ENCODE peak calls at places on chromosome 15, in nine cellular contexts. B is stimulated activated CD4-positive, alpha-beta T cell treated with anti-CD3 and anti-CD28 coated beads, Interleukin-2, amount 100 ng/mL, for 48 hours; I is fibroblast of lung; A is left ventricle myocardium inferior; P is NCI-H446 treated with DMSO at 0.1 percent for 48 hours; G is EL; U is retina; Q is AG04449; J is SK-MEL-5. S is an unnamed sample.

GRCh38 chr15:76863123-76863522 is 42.0 kb downstream of the SCAPER start:
- DNase-seq in B (no peak), I (no peak), A (no peak), P (no peak), G (no peak), U (no peak), Q (no peak), J (no peak), S (no peak)

GRCh38 chr15:65426216-65426853 is 3.6 kb upstream of the IGDCC4 start:
- DNase-seq in B (no peak), I (no peak), A (peak), P (no peak), G (no peak), U (no peak), Q (no peak), J (no peak), S (no peak)

GRCh38 chr15:68431792-68432401 is at the start of gene ITGA11:
- DNase-seq in B (no peak), I (peak), A (peak), P (no peak), G (peak), U (peak), Q (no peak), J (no peak), S (peak)

GRCh38 chr15:40096094-40096876 is 12.4 kb downstream of the BMF start:
- DNase-seq in B (no peak), I (no peak), A (no peak), P (no peak), G (no peak), U (no peak), Q (no peak), J (no peak), S (no peak)

GRCh38 chr15:76328962-76329361 is 7.6 kb upstream of the ISL2 start:
- DNase-seq in B (no peak), I (peak), A (no peak), P (no peak), G (peak), U (no peak), Q (no peak), J (no peak), S (no peak)

GRCh38 chr15:50562735-50563640 is 16.5 kb upstream of the USP50 start:
- DNase-seq in B (no peak), I (peak), A (no peak), P (no peak), G (no peak), U (no peak), Q (no peak), J (no peak), S (no peak)

GRCh38 chr15:52392008-52392687 is 96.5 kb upstream of the MYO5C start:
- DNase-seq in B (no peak), I (peak), A (no peak), P (no peak), G (peak), U (no peak), Q (peak), J (peak), S (no peak)

GRCh38 chr15:79007066-79007465 is 62.2 kb upstream of the CTSH start:
- DNase-seq in B (peak), I (no peak), A (peak), P (no peak), G (no peak), U (no peak), Q (no peak), J (peak), S (no peak)

GRCh38 chr15:78044407-78045155 is 32.9 kb downstream of the TBC1D2B start:
- DNase-seq in B (no peak), I (no peak), A (no peak), P (peak), G (peak), U (peak), Q (no peak), J (peak), S (no peak)

GRCh38 chr15:67542462-67543347 is at the start of gene MAP2K5:
- DNase-seq in B (peak), I (peak), A (peak), P (peak), G (peak), U (peak), Q (no peak), J (peak), S (peak)

GRCh38 chr15:95687686-95688085 is 642.8 kb upstream of the NR2F2 start:
- DNase-seq in B (no peak), I (no peak), A (no peak), P (no peak), G (no peak), U (no peak), Q (no peak), J (no peak), S (no peak)

GRCh38 chr15:48440084-48440483 is 108.9 kb downstream of the DUT start:
- DNase-seq in B (no peak), I (peak), A (peak), P (no peak), G (peak), U (peak), Q (peak), J (no peak), S (no peak)

GRCh38 chr15:91887921-91888373 is 34.4 kb downstream of the SLCO3A1 start:
- DNase-seq in B (no peak), I (peak), A (no peak), P (peak), G (no peak), U (no peak), Q (no peak), J (no peak), S (peak)

S was measured in COR-L47.